ENCODE peak calls at places on chromosomes 13 and 19, in five cellular contexts. Z is H1, Y is HCT116, D is K562, M is HepG2. L is an unnamed sample.

GRCh38 chr13:106401081-106401480 is 134.4 kb downstream of the EFNB2 start:
- DNase-seq in Z (no peak), Y (no peak), D (no peak), M (no peak), L (peak)

GRCh38 chr13:32857689-32858088 is 158.5 kb upstream of the KL start:
- DNase-seq in Z (no peak), Y (no peak), D (no peak), M (no peak), L (no peak)

GRCh38 chr13:114179087-114179658 is at the start of gene CFAP97D2:
- DNase-seq in Z (no peak), Y (no peak), D (peak), M (no peak), L (no peak)

GRCh38 chr13:79384022-79384610 is 21.9 kb downstream of the RBM26 start:
- DNase-seq in Z (no peak), Y (no peak), D (no peak), M (peak), L (no peak)

GRCh38 chr13:40993987-40994386 is 25.1 kb downstream of the ELF1 start:
- DNase-seq in Z (no peak), Y (peak), D (no peak), M (no peak), L (no peak)

GRCh38 chr13:30976041-30976440 is 43.6 kb downstream of the TEX26 start:
- DNase-seq in Z (no peak), Y (no peak), D (no peak), M (no peak), L (no peak)

GRCh38 chr19:55526216-55527196 is 10.4 kb downstream of the SBK2 start:
- DNase-seq in Z (no peak), Y (no peak), D (no peak), M (peak), L (peak)

GRCh38 chr19:14127929-14128509 is 8.4 kb downstream of the ASF1B start:
- DNase-seq in Z (no peak), Y (no peak), D (no peak), M (no peak), L (no peak)

GRCh38 chr13:29428310-29428991 is 167.0 kb downstream of the SLC7A1 start:
- DNase-seq in Z (peak), Y (peak), D (no peak), M (no peak), L (no peak)

GRCh38 chr19:38538793-38539528 is 78.8 kb downstream of the MAP4K1 start:
- DNase-seq in Z (no peak), Y (no peak), D (no peak), M (no peak), L (no peak)

GRCh38 chr19:35087393-35087792 is 28.2 kb upstream of the FXYD3 start:
- DNase-seq in Z (no peak), Y (no peak), D (no peak), M (no peak), L (no peak)

GRCh38 chr13:92590503-92590908 is 636.1 kb upstream of the GPC6 start:
- DNase-seq in Z (no peak), Y (no peak), D (no peak), M (no peak), L (no peak)

GRCh38 chr19:16062789-16063188 is 13.5 kb upstream of the TPM4 start:
- DNase-seq in Z (peak), Y (no peak), D (peak), M (no peak), L (peak)

GRCh38 chr19:35657904-35658700 is 8.2 kb upstream of the UPK1A start:
- DNase-seq in Z (no peak), Y (no peak), D (no peak), M (no peak), L (no peak)

GRCh38 chr19:7980168-7980567 is 25.3 kb downstream of the ELAVL1 start:
- DNase-seq in Z (no peak), Y (no peak), D (no peak), M (no peak), L (no peak)

GRCh38 chr19:39424934-39425333 is 10.8 kb downstream of the RPS16 start:
- DNase-seq in Z (no peak), Y (no peak), D (no peak), M (no peak), L (no peak)

GRCh38 chr19:31626941-31627340 is 277.7 kb upstream of the TSHZ3 start:
- DNase-seq in Z (no peak), Y (no peak), D (no peak), M (no peak), L (no peak)

GRCh38 chr13:50075619-50076097 is 60.4 kb downstream of the KCNRG start:
- DNase-seq in Z (no peak), Y (no peak), D (no peak), M (no peak), L (peak)

GRCh38 chr13:44004881-44005280 is 125.2 kb downstream of the LACC1 start:
- DNase-seq in Z (no peak), Y (no peak), D (no peak), M (no peak), L (peak)

GRCh38 chr19:39828634-39829032 is 5.3 kb downstream of the DYRK1B start:
- DNase-seq in Z (no peak), Y (no peak), D (no peak), M (no peak), L (no peak)

GRCh38 chr19:41893899-41894298 is 10.9 kb downstream of the ARHGEF1 start:
- DNase-seq in Z (no peak), Y (no peak), D (peak), M (peak), L (no peak)

GRCh38 chr19:45512881-45513483 is 5.7 kb downstream of the VASP start:
- DNase-seq in Z (no peak), Y (no peak), D (no peak), M (no peak), L (no peak)

GRCh38 chr13:98348476-98348875 is 171.4 kb upstream of the RNF113B start:
- DNase-seq in Z (no peak), Y (no peak), D (no peak), M (no peak), L (no peak)

GRCh38 chr13:31681133-31681532 is 58.2 kb upstream of the RXFP2 start:
- DNase-seq in Z (no peak), Y (no peak), D (no peak), M (no peak), L (no peak)

GRCh38 chr13:58080806-58081205 is 449.3 kb downstream of the PCDH17 start:
- DNase-seq in Z (no peak), Y (no peak), D (no peak), M (no peak), L (no peak)

GRCh38 chr13:28550721-28551497 is 56.0 kb upstream of the FLT1 start:
- DNase-seq in Z (no peak), Y (no peak), D (no peak), M (no peak), L (no peak)

GRCh38 chr13:70893832-70894231 is 785.6 kb upstream of the KLHL1 start:
- DNase-seq in Z (no peak), Y (no peak), D (no peak), M (no peak), L (no peak)

GRCh38 chr19:47707135-47707925 is 5.9 kb upstream of the EHD2 start:
- DNase-seq in Z (peak), Y (peak), D (peak), M (peak), L (peak)

GRCh38 chr19:43527860-43528622 is 1.0 kb upstream of the ETHE1 start:
- DNase-seq in Z (no peak), Y (no peak), D (no peak), M (no peak), L (no peak)

GRCh38 chr19:36679455-36679854 is 8.0 kb upstream of the ZNF567 start:
- DNase-seq in Z (no peak), Y (no peak), D (no peak), M (no peak), L (no peak)

GRCh38 chr13:36612242-36612641 is 61.6 kb upstream of the SERTM1 start:
- DNase-seq in Z (no peak), Y (no peak), D (no peak), M (no peak), L (no peak)

GRCh38 chr13:42926555-42926954 is 65.5 kb downstream of the EPSTI1 start:
- DNase-seq in Z (no peak), Y (no peak), D (no peak), M (no peak), L (peak)

GRCh38 chr19:40831502-40832430 is 18.5 kb downstream of the CYP2A6 start:
- DNase-seq in Z (no peak), Y (no peak), D (peak), M (peak), L (no peak)

GRCh38 chr19:40836754-40837429 is 13.4 kb downstream of the CYP2A6 start:
- DNase-seq in Z (no peak), Y (no peak), D (no peak), M (no peak), L (no peak)
- TF ChIP-seq POLR2A in Z (no peak), Y (no peak), D (no peak), M (no peak), L (no peak)

GRCh38 chr19:1756705-1757445 is 3.6 kb downstream of the ONECUT3 start:
- DNase-seq in Z (no peak), Y (no peak), D (no peak), M (no peak), L (no peak)
- TF ChIP-seq EZH2 in Z (no peak), Y (no peak), D (no peak), M (peak), L (no peak)

GRCh38 chr19:12946092-12946845 is 607 bp downstream of the RAD23A start:
- DNase-seq in Z (peak), Y (peak), D (peak), M (peak), L (peak)
- TF ChIP-seq POLR2A in Z (peak), Y (peak), D (peak), M (no peak), L (no peak)

DNA sequence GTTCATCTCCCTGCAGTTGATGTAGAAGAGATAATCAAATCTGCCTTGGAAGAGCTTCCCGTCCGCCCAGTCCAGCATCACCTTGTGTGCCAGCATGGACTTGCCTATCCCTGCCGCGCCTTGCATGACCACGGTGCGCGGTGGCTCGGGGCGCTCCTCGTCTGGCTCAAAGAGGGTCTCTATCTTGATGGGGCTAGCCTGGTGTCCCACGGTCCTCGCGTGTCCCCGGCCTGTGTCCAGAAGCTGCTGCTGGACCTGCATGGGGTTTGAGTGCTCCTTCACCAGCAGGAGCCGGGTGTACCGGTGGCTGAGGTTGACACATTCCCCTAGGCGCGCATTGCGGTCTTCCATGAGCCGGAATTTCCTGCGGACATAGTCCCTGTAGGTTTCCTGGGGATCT is 13.2 kb downstream of the NLRP12 start:
- DNase-seq in Z (no peak), Y (no peak), D (no peak), M (no peak), L (no peak)
- TF ChIP-seq EZH2 in Z (no peak), Y (no peak), D (no peak), M (no peak), L (no peak)

DNA sequence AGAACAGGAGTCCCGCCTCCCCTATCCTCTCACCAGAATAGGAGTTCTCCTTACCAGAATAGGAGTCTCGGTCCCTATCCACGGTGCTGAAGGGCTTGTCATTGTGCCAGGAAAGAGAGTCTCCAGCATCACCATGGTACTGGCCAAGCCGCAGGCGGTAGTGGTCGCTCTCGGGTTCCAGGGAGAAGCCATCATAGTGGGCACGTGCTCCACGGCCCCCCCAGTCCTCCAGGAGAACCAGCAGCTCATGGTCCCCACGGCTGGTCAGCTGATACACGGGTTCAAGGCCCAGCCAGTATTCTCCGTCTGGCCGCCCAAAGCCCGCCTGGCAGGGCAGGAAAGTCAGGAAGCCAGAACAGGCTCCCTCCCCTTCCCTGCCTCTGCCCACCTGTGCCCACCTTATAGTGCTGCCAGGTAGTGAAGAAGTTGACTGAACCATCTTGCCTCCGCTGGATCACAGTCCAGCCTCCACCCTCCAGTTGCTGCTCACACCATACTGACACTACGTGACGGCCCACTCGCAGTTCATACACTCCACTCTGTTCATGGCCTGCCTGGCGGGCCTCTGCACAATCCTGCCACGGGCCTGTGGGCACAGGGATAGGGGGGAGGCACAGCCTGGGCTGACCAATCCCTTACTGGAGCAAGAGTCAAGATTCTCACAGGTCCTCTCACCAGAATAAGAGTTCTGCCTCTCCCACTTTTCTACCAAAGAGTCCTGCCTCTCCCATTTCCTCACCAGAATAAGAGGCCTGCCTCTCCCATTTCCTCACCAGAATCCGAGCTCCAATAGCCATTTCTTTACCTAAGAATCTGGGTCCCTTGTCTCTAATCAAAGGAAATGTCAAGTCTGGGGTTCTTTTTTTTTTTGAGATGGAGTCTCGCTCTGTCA is 7.4 kb downstream of the SHFL start:
- DNase-seq in Z (no peak), Y (no peak), D (peak), M (no peak), L (no peak)
- TF ChIP-seq POLR2A in Z (no peak), Y (no peak), D (no peak), M (no peak), L (no peak)

L was measured in endothelial cell of umbilical vein.